ENCODE peak calls at places on chromosomes 13 and 19, in four cellular contexts. P, G, B and V are unnamed samples.
A peak's percentile ranks its signal among the peaks of the same experiment; 100 is the strongest.

GRCh38 chr19:6531163-6531955 is 533 bp downstream of the TNFSF9 start:
- DNase-seq in B (no peak), P (no peak), G (no peak), V (no peak)

GRCh38 chr19:6091771-6092291 is 18.5 kb downstream of the RFX2 start:
- DNase-seq in G (no peak), B (no peak), P (no peak), V (no peak)

GRCh38 chr19:980133-980998 is 3.8 kb upstream of the WDR18 start:
- DNase-seq in P (no peak), B (no peak), G (no peak), V (peak; percentile 35)

GRCh38 chr13:87094646-87095045 is 576.5 kb upstream of the SLITRK5 start:
- DNase-seq in P (no peak), G (no peak), B (no peak), V (peak; percentile 26)

GRCh38 chr19:8654591-8655339 is 24.3 kb downstream of the NFILZ start:
- DNase-seq in G (peak; percentile 34), B (peak; percentile 22), P (peak; percentile 36), V (peak; percentile 95)

GRCh38 chr13:99687728-99688397 is 186.6 kb downstream of the TM9SF2 start:
- DNase-seq in P (no peak), G (peak; percentile 33), B (no peak), V (no peak)

GRCh38 chr19:57786906-57787305 is 17.4 kb downstream of the ZNF586 start:
- DNase-seq in P (no peak), G (no peak), B (no peak), V (no peak)

GRCh38 chr19:47274891-47275865 is 493 bp downstream of the INAFM1 start:
- DNase-seq in B (no peak), P (no peak), G (peak; percentile 23), V (no peak)

GRCh38 chr13:43776680-43777079 is 10.1 kb downstream of the ENOX1 start:
- DNase-seq in B (no peak), P (no peak), G (peak; percentile 70), V (no peak)

GRCh38 chr19:16160943-16161560 is 12.3 kb downstream of the CIB3 start:
- DNase-seq in B (no peak), P (no peak), G (no peak), V (peak; percentile 78)

GRCh38 chr13:31881495-31881882 is 142.2 kb downstream of the RXFP2 start:
- DNase-seq in P (no peak), G (no peak), B (no peak), V (no peak)

GRCh38 chr19:29293736-29294342 is 80.9 kb upstream of the UQCRFS1 start:
- DNase-seq in G (no peak), P (no peak), B (no peak), V (peak; percentile 56)

GRCh38 chr19:19461671-19462622 is 53.4 kb downstream of the TSSK6 start:
- DNase-seq in B (no peak), G (peak; percentile 61), P (no peak), V (no peak)

GRCh38 chr13:27372896-27373295 is 51.5 kb upstream of the GTF3A start:
- DNase-seq in B (no peak), P (no peak), G (peak; percentile 74), V (no peak)